ENCODE peak calls at places on chromosomes 7 and 10, in ten cellular contexts. One of them, this sample, is unnamed.

GRCh38 chr7:150357277-150357676 is 11.3 kb upstream of the REPIN1 start:
- DNase-seq in stimulated activated naive CD4-positive, alpha-beta T cell: peak; percentile 53
- DNase-seq in central memory CD4-positive, alpha-beta T cell: peak; percentile 54
- DNase-seq in posterior vena cava: no peak
- DNase-seq in stimulated activated CD4-positive, alpha-beta T cell treated with anti-CD3 and anti-CD28 coated beads, TNF-alpha, amount 100 ng/mL, for 4 hours: peak; percentile 56
- DNase-seq in T-helper 17 cell: no peak
- DNase-seq in T-helper 1 cell: peak; percentile 60
- DNase-seq in progenitor cell of endocrine pancreas: no peak
- DNase-seq in adrenal gland: no peak
- DNase-seq in H4: no peak
- DNase-seq in this sample: peak; percentile 62

GRCh38 chr10:33196710-33197406 is 137.6 kb downstream of the NRP1 start:
- DNase-seq in stimulated activated naive CD4-positive, alpha-beta T cell: no peak
- DNase-seq in central memory CD4-positive, alpha-beta T cell: no peak
- DNase-seq in posterior vena cava: no peak
- DNase-seq in stimulated activated CD4-positive, alpha-beta T cell treated with anti-CD3 and anti-CD28 coated beads, TNF-alpha, amount 100 ng/mL, for 4 hours: no peak
- DNase-seq in T-helper 17 cell: no peak
- DNase-seq in T-helper 1 cell: no peak
- DNase-seq in progenitor cell of endocrine pancreas: no peak
- DNase-seq in adrenal gland: no peak
- DNase-seq in H4: no peak
- DNase-seq in this sample: no peak

GRCh38 chr7:19557726-19558470 is 150.9 kb downstream of the POLR1F start:
- DNase-seq in stimulated activated naive CD4-positive, alpha-beta T cell: no peak
- DNase-seq in central memory CD4-positive, alpha-beta T cell: no peak
- DNase-seq in posterior vena cava: no peak
- DNase-seq in stimulated activated CD4-positive, alpha-beta T cell treated with anti-CD3 and anti-CD28 coated beads, TNF-alpha, amount 100 ng/mL, for 4 hours: no peak
- DNase-seq in T-helper 17 cell: no peak
- DNase-seq in T-helper 1 cell: no peak
- DNase-seq in progenitor cell of endocrine pancreas: no peak
- DNase-seq in adrenal gland: no peak
- DNase-seq in H4: no peak
- DNase-seq in this sample: no peak

GRCh38 chr10:48614481-48615383 is 9.9 kb upstream of the ARHGAP22 start:
- DNase-seq in stimulated activated naive CD4-positive, alpha-beta T cell: no peak
- DNase-seq in central memory CD4-positive, alpha-beta T cell: no peak
- DNase-seq in posterior vena cava: no peak
- DNase-seq in stimulated activated CD4-positive, alpha-beta T cell treated with anti-CD3 and anti-CD28 coated beads, TNF-alpha, amount 100 ng/mL, for 4 hours: no peak
- DNase-seq in T-helper 17 cell: no peak
- DNase-seq in T-helper 1 cell: no peak
- DNase-seq in progenitor cell of endocrine pancreas: no peak
- DNase-seq in adrenal gland: no peak
- DNase-seq in H4: no peak
- DNase-seq in this sample: no peak

GRCh38 chr10:593016-593415 is 96.5 kb downstream of the DIP2C start:
- DNase-seq in stimulated activated naive CD4-positive, alpha-beta T cell: no peak
- DNase-seq in central memory CD4-positive, alpha-beta T cell: no peak
- DNase-seq in posterior vena cava: peak; percentile 56
- DNase-seq in stimulated activated CD4-positive, alpha-beta T cell treated with anti-CD3 and anti-CD28 coated beads, TNF-alpha, amount 100 ng/mL, for 4 hours: no peak
- DNase-seq in T-helper 17 cell: no peak
- DNase-seq in T-helper 1 cell: no peak
- DNase-seq in progenitor cell of endocrine pancreas: no peak
- DNase-seq in adrenal gland: no peak
- DNase-seq in H4: no peak
- DNase-seq in this sample: no peak

GRCh38 chr7:107506683-107507339 is 37.0 kb downstream of the GPR22 start:
- DNase-seq in stimulated activated naive CD4-positive, alpha-beta T cell: no peak
- DNase-seq in central memory CD4-positive, alpha-beta T cell: no peak
- DNase-seq in posterior vena cava: peak; percentile 81
- DNase-seq in stimulated activated CD4-positive, alpha-beta T cell treated with anti-CD3 and anti-CD28 coated beads, TNF-alpha, amount 100 ng/mL, for 4 hours: no peak
- DNase-seq in T-helper 17 cell: no peak
- DNase-seq in T-helper 1 cell: no peak
- DNase-seq in progenitor cell of endocrine pancreas: no peak
- DNase-seq in adrenal gland: no peak
- DNase-seq in H4: peak; percentile 26
- DNase-seq in this sample: peak; percentile 68

GRCh38 chr10:49398000-49398861 is 2.3 kb upstream of the DRGX start:
- DNase-seq in stimulated activated naive CD4-positive, alpha-beta T cell: no peak
- DNase-seq in central memory CD4-positive, alpha-beta T cell: peak; percentile 23
- DNase-seq in posterior vena cava: peak; percentile 87
- DNase-seq in stimulated activated CD4-positive, alpha-beta T cell treated with anti-CD3 and anti-CD28 coated beads, TNF-alpha, amount 100 ng/mL, for 4 hours: no peak
- DNase-seq in T-helper 17 cell: no peak
- DNase-seq in T-helper 1 cell: peak; percentile 34
- DNase-seq in progenitor cell of endocrine pancreas: peak; percentile 56
- DNase-seq in adrenal gland: peak; percentile 59
- DNase-seq in H4: no peak
- DNase-seq in this sample: no peak

GRCh38 chr7:142626420-142627035 is 122.7 kb upstream of the PRSS1 start:
- DNase-seq in stimulated activated naive CD4-positive, alpha-beta T cell: peak; percentile 32
- DNase-seq in central memory CD4-positive, alpha-beta T cell: peak; percentile 48
- DNase-seq in posterior vena cava: no peak
- DNase-seq in stimulated activated CD4-positive, alpha-beta T cell treated with anti-CD3 and anti-CD28 coated beads, TNF-alpha, amount 100 ng/mL, for 4 hours: peak; percentile 32
- DNase-seq in T-helper 17 cell: peak; percentile 42
- DNase-seq in T-helper 1 cell: peak; percentile 68
- DNase-seq in progenitor cell of endocrine pancreas: peak; percentile 38
- DNase-seq in adrenal gland: peak; percentile 44
- DNase-seq in H4: peak; percentile 42
- DNase-seq in this sample: peak; percentile 30

GRCh38 chr10:86733260-86733671 is 23.2 kb upstream of the BMPR1A start:
- DNase-seq in stimulated activated naive CD4-positive, alpha-beta T cell: no peak
- DNase-seq in central memory CD4-positive, alpha-beta T cell: no peak
- DNase-seq in posterior vena cava: no peak
- DNase-seq in stimulated activated CD4-positive, alpha-beta T cell treated with anti-CD3 and anti-CD28 coated beads, TNF-alpha, amount 100 ng/mL, for 4 hours: no peak
- DNase-seq in T-helper 17 cell: no peak
- DNase-seq in T-helper 1 cell: no peak
- DNase-seq in progenitor cell of endocrine pancreas: no peak
- DNase-seq in adrenal gland: no peak
- DNase-seq in H4: no peak
- DNase-seq in this sample: no peak

GRCh38 chr10:74329873-74330272 is 178.9 kb downstream of the ADK start:
- DNase-seq in stimulated activated naive CD4-positive, alpha-beta T cell: no peak
- DNase-seq in central memory CD4-positive, alpha-beta T cell: no peak
- DNase-seq in posterior vena cava: no peak
- DNase-seq in stimulated activated CD4-positive, alpha-beta T cell treated with anti-CD3 and anti-CD28 coated beads, TNF-alpha, amount 100 ng/mL, for 4 hours: no peak
- DNase-seq in T-helper 17 cell: no peak
- DNase-seq in T-helper 1 cell: no peak
- DNase-seq in progenitor cell of endocrine pancreas: no peak
- DNase-seq in adrenal gland: no peak
- DNase-seq in H4: no peak
- DNase-seq in this sample: no peak

GRCh38 chr7:106757846-106758245 is 96.9 kb upstream of the CCDC71L start:
- DNase-seq in stimulated activated naive CD4-positive, alpha-beta T cell: no peak
- DNase-seq in central memory CD4-positive, alpha-beta T cell: no peak
- DNase-seq in posterior vena cava: no peak
- DNase-seq in stimulated activated CD4-positive, alpha-beta T cell treated with anti-CD3 and anti-CD28 coated beads, TNF-alpha, amount 100 ng/mL, for 4 hours: no peak
- DNase-seq in T-helper 17 cell: no peak
- DNase-seq in T-helper 1 cell: no peak
- DNase-seq in progenitor cell of endocrine pancreas: no peak
- DNase-seq in adrenal gland: peak; percentile 55
- DNase-seq in H4: no peak
- DNase-seq in this sample: no peak

GRCh38 chr10:48557511-48558123 is 47.3 kb downstream of the ARHGAP22 start:
- DNase-seq in stimulated activated naive CD4-positive, alpha-beta T cell: no peak
- DNase-seq in central memory CD4-positive, alpha-beta T cell: no peak
- DNase-seq in posterior vena cava: no peak
- DNase-seq in stimulated activated CD4-positive, alpha-beta T cell treated with anti-CD3 and anti-CD28 coated beads, TNF-alpha, amount 100 ng/mL, for 4 hours: no peak
- DNase-seq in T-helper 17 cell: no peak
- DNase-seq in T-helper 1 cell: no peak
- DNase-seq in progenitor cell of endocrine pancreas: no peak
- DNase-seq in adrenal gland: no peak
- DNase-seq in H4: no peak
- DNase-seq in this sample: no peak

GRCh38 chr10:113683300-113683699 is 3.6 kb downstream of the CASP7 start:
- DNase-seq in stimulated activated naive CD4-positive, alpha-beta T cell: no peak
- DNase-seq in central memory CD4-positive, alpha-beta T cell: no peak
- DNase-seq in posterior vena cava: no peak
- DNase-seq in stimulated activated CD4-positive, alpha-beta T cell treated with anti-CD3 and anti-CD28 coated beads, TNF-alpha, amount 100 ng/mL, for 4 hours: no peak
- DNase-seq in T-helper 17 cell: no peak
- DNase-seq in T-helper 1 cell: no peak
- DNase-seq in progenitor cell of endocrine pancreas: no peak
- DNase-seq in adrenal gland: no peak
- DNase-seq in H4: no peak
- DNase-seq in this sample: no peak

GRCh38 chr7:80876894-80877414 is 41.9 kb downstream of the SEMA3C start:
- DNase-seq in stimulated activated naive CD4-positive, alpha-beta T cell: no peak
- DNase-seq in central memory CD4-positive, alpha-beta T cell: no peak
- DNase-seq in posterior vena cava: no peak
- DNase-seq in stimulated activated CD4-positive, alpha-beta T cell treated with anti-CD3 and anti-CD28 coated beads, TNF-alpha, amount 100 ng/mL, for 4 hours: no peak
- DNase-seq in T-helper 17 cell: no peak
- DNase-seq in T-helper 1 cell: no peak
- DNase-seq in progenitor cell of endocrine pancreas: no peak
- DNase-seq in adrenal gland: no peak
- DNase-seq in H4: peak; percentile 59
- DNase-seq in this sample: no peak

GRCh38 chr10:130202984-130203617 is 66.9 kb downstream of the GLRX3 start:
- DNase-seq in stimulated activated naive CD4-positive, alpha-beta T cell: no peak
- DNase-seq in central memory CD4-positive, alpha-beta T cell: no peak
- DNase-seq in posterior vena cava: no peak
- DNase-seq in stimulated activated CD4-positive, alpha-beta T cell treated with anti-CD3 and anti-CD28 coated beads, TNF-alpha, amount 100 ng/mL, for 4 hours: no peak
- DNase-seq in T-helper 17 cell: no peak
- DNase-seq in T-helper 1 cell: no peak
- DNase-seq in progenitor cell of endocrine pancreas: no peak
- DNase-seq in adrenal gland: no peak
- DNase-seq in H4: no peak
- DNase-seq in this sample: no peak

GRCh38 chr7:140607441-140607989 is 33.1 kb downstream of the DENND2A start:
- DNase-seq in stimulated activated naive CD4-positive, alpha-beta T cell: no peak
- DNase-seq in central memory CD4-positive, alpha-beta T cell: no peak
- DNase-seq in posterior vena cava: peak; percentile 94
- DNase-seq in stimulated activated CD4-positive, alpha-beta T cell treated with anti-CD3 and anti-CD28 coated beads, TNF-alpha, amount 100 ng/mL, for 4 hours: no peak
- DNase-seq in T-helper 17 cell: no peak
- DNase-seq in T-helper 1 cell: no peak
- DNase-seq in progenitor cell of endocrine pancreas: no peak
- DNase-seq in adrenal gland: peak; percentile 59
- DNase-seq in H4: peak; percentile 38
- DNase-seq in this sample: no peak

GRCh38 chr10:8923096-8923495 is 868.6 kb downstream of the GATA3 start:
- DNase-seq in stimulated activated naive CD4-positive, alpha-beta T cell: no peak
- DNase-seq in central memory CD4-positive, alpha-beta T cell: no peak
- DNase-seq in posterior vena cava: no peak
- DNase-seq in stimulated activated CD4-positive, alpha-beta T cell treated with anti-CD3 and anti-CD28 coated beads, TNF-alpha, amount 100 ng/mL, for 4 hours: no peak
- DNase-seq in T-helper 17 cell: no peak
- DNase-seq in T-helper 1 cell: no peak
- DNase-seq in progenitor cell of endocrine pancreas: no peak
- DNase-seq in adrenal gland: no peak
- DNase-seq in H4: no peak
- DNase-seq in this sample: no peak

GRCh38 chr10:90398551-90398950 is 459.3 kb downstream of the HTR7 start:
- DNase-seq in stimulated activated naive CD4-positive, alpha-beta T cell: no peak
- DNase-seq in central memory CD4-positive, alpha-beta T cell: no peak
- DNase-seq in posterior vena cava: no peak
- DNase-seq in stimulated activated CD4-positive, alpha-beta T cell treated with anti-CD3 and anti-CD28 coated beads, TNF-alpha, amount 100 ng/mL, for 4 hours: no peak
- DNase-seq in T-helper 17 cell: no peak
- DNase-seq in T-helper 1 cell: no peak
- DNase-seq in progenitor cell of endocrine pancreas: no peak
- DNase-seq in adrenal gland: no peak
- DNase-seq in H4: no peak
- DNase-seq in this sample: no peak

This sample was measured in SHP77.